ENCODE peak calls at places on chromosomes 16 and 17, in four cellular contexts. W, T, N and Q are unnamed samples.

GRCh38 chr17:43992641-43993040 is 11.8 kb upstream of the NAGS start:
- DNase-seq in W (no peak), T (no peak), N (no peak), Q (no peak)

GRCh38 chr16:50597563-50598255 is 49.5 kb downstream of the NKD1 start:
- DNase-seq in W (no peak), T (no peak), N (no peak), Q (no peak)

GRCh38 chr16:22641030-22641671 is 130.5 kb downstream of the NPIPB5 start:
- DNase-seq in T (no peak), W (no peak), N (peak; percentile 69), Q (peak; percentile 49)

GRCh38 chr17:31558748-31559646 is 167.5 kb downstream of the RAB11FIP4 start:
- DNase-seq in N (peak; percentile 88), W (no peak), T (peak; percentile 91), Q (peak; percentile 80)

GRCh38 chr17:29625037-29625750 is 2.5 kb upstream of the CORO6 start:
- DNase-seq in W (no peak), N (no peak), T (no peak), Q (peak; percentile 35)

GRCh38 chr16:85008267-85008666 is 3.1 kb downstream of the ZDHHC7 start:
- DNase-seq in W (no peak), T (no peak), N (no peak), Q (no peak)

GRCh38 chr16:85376292-85377095 is 236.6 kb upstream of the GSE1 start:
- DNase-seq in N (no peak), T (no peak), W (no peak), Q (no peak)

GRCh38 chr16:17836868-17837602 is 366.3 kb upstream of the XYLT1 start:
- DNase-seq in W (no peak), N (peak; percentile 57), T (no peak), Q (peak; percentile 98)

GRCh38 chr16:86018487-86018886 is 119.5 kb downstream of the IRF8 start:
- DNase-seq in T (no peak), N (no peak), W (no peak), Q (peak; percentile 45)

GRCh38 chr17:48177816-48178215 is 70.2 kb downstream of the SNX11 start:
- DNase-seq in W (no peak), T (no peak), N (no peak), Q (no peak)

GRCh38 chr17:48178327-48178726 is 70.8 kb downstream of the SNX11 start:
- DNase-seq in W (no peak), T (no peak), N (no peak), Q (no peak)

GRCh38 chr17:48181653-48182052 is 74.1 kb downstream of the SNX11 start:
- DNase-seq in N (no peak), T (peak; percentile 34), W (no peak), Q (peak; percentile 2)

GRCh38 chr17:48180842-48181241 is 73.3 kb downstream of the SNX11 start:
- DNase-seq in N (no peak), W (no peak), T (no peak), Q (no peak)

DNA sequence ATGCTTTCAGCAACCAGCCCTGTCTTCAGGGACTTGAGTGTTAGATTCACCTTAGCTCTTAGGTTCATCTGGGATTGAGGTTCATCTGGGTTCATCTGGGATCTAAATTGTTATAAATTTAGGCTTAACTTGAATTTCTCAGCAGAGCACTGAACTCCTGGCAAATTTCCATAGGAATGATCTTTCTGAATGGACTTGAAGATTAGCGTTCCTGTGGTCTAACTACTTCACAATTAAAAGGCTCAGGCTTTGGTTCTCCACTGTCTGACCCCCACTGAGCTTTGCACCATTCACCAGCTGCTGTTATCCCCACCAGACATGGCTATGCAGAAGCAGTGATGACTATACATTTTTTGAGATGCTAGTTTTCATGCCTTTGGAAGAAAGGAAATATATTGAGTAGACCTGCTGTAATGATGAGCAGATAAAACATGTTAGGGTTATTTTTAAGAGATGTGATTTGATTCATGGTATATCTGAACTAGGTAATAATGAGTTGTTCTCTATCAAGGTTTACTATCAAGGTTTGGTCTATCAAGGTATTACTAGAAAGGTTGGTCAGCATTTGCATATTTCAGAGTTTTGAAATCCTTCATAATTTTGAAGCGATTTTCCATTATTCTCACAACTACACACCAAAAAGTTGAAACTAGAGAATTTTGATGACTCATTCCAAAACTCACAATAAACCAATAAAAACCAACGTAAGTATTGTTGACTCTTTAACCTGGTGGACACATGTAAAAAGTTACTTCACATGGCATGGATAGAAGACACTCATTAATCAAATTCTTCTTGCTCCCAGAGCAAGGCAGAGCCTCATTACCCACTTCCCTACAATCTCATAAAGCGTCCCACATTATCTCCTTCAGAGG is 71.7 kb downstream of the SNX11 start:
- DNase-seq in W (no peak), N (no peak), T (peak; percentile 21), Q (no peak)
- H3K27ac ChIP-seq in W (no peak overlapping the region), N (no peak overlapping the region), T (no peak overlapping the region), Q (no peak overlapping the region)

GRCh38 chr17:78532311-78532710 is 44.9 kb downstream of the DNAH17 start:
- DNase-seq in T (no peak), N (no peak), W (no peak), Q (no peak)

GRCh38 chr17:78528541-78528940 is 48.7 kb downstream of the DNAH17 start:
- DNase-seq in W (no peak), N (no peak), T (peak; percentile 54), Q (no peak)

GRCh38 chr17:78529251-78529650 is 47.9 kb downstream of the DNAH17 start:
- DNase-seq in W (no peak), T (no peak), N (no peak), Q (no peak)

GRCh38 chr17:78530675-78531074 is 46.5 kb downstream of the DNAH17 start:
- DNase-seq in N (no peak), W (no peak), T (no peak), Q (no peak)

GRCh38 chr17:78529871-78530670 is 47.1 kb downstream of the DNAH17 start:
- DNase-seq in W (no peak), N (no peak), T (no peak), Q (no peak)
- TF ChIP-seq CHD1 in W (no peak), N (no peak), T (no peak), Q (no peak)

GRCh38 chr17:50201226-50201854 is at the start of gene COL1A1:
- DNase-seq in T (no peak), W (no peak), N (peak; percentile 76), Q (peak; percentile 90)
- H3K27ac ChIP-seq in T (no peak within 1 kb of the TSS), W (no peak within 1 kb of the TSS), N (no peak within 1 kb of the TSS), Q (peak within 1 kb of the TSS; percentile 99)

DNA sequence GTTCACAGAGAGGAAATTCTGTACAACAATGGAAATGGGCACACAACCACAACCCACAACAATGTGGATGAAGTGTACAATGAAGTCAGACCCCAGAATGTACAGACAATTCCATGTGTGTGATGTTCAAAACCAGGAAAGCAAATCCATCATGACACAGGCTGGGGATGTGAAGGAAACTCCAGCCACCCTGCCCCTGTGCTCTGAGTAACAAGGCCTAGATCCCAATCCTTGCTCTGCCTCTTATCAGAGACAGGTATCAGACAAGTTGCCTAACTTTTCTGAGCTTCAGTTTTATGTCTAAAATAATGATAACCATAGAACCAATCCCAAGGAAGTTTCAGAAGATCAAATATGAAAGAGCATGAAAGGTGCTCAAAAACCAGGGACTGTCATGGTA is 1.8 kb upstream of the C16orf95 start:
- DNase-seq in T (no peak), N (no peak), W (no peak), Q (no peak)
- TF ChIP-seq CHD1 in T (no peak), N (no peak), W (no peak), Q (no peak)

DNA sequence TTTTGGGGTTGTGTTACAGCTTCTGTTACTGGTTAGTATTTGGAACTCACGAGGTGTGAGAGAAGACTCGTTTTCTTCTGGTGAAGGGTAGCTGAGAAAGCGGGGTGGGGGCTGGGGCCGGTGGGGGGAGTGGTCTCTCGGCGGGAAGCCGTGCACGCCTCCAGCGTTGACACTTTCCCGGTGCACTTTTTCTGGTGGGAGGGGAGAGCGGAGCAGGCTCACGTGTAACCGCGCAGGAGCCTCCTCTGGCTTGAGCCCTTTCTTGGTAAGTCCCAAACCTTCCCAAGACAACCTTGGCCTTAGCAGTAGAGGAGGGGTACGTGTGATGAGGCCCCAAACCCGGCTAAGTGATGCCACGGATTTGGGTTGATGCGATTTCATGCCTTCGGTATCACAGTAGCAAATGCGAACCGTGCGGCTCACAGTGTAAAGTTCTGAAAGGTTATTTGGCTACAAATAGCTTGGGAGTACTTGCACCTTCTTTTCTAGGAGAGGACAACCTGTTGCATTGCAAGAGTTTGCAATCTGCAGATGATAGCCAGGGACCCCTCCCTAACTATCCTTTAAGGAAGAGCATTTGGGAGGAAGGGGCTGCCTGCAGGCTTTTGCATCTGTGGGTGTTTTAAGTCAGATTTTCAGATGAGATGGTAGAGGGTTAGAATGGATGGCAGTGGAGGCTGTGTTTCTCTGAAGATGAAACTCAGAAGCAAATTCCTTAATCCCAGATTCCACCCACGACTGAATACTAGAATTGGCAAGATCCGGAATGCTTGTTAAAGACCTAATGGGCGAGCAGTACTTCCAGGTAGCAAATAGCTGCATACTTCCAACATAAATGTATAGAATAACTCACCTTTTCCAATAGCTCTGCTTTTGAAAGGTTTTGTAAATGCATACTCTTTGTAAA is 1.5 kb downstream of the HLF start:
- DNase-seq in W (no peak), T (no peak), N (peak; percentile 50), Q (no peak)
- H3K27ac ChIP-seq in W (no peak overlapping the region), T (no peak overlapping the region), N (no peak overlapping the region), Q (no peak overlapping the region)